ENCODE peak calls at places on chromosomes 16 and 17, in eight cellular contexts. U is A549, E is fibroblast of pulmonary artery, B is GM12865, J is adrenal gland, T is keratinocyte, L is stomach, W is kidney. D is an unnamed sample.

GRCh38 chr16:14310519-14310991 is 239.4 kb downstream of the MRTFB start:
- DNase-seq in U (peak; percentile 56), E (peak; percentile 25), B (peak; percentile 95), J (no peak), T (no peak), L (no peak), W (no peak), D (no peak)

GRCh38 chr16:73289232-73289631 is 241.3 kb upstream of the ZFHX3 start:
- DNase-seq in U (no peak), E (no peak), B (peak; percentile 93), J (no peak), T (no peak), L (no peak), W (no peak), D (no peak)

GRCh38 chr17:694239-694638 is 20.4 kb downstream of the VPS53 start:
- DNase-seq in U (peak; percentile 83), E (peak; percentile 92), B (no peak), J (no peak), T (peak; percentile 85), L (no peak), W (no peak), D (peak; percentile 96)

GRCh38 chr16:31219154-31219741 is 2.3 kb upstream of the PYDC1 start:
- DNase-seq in U (no peak), E (no peak), B (no peak), J (no peak), T (no peak), L (no peak), W (no peak), D (no peak)

GRCh38 chr16:20675488-20676267 is 21.8 kb downstream of the ACSM1 start:
- DNase-seq in U (no peak), E (peak; percentile 44), B (peak; percentile 56), J (peak; percentile 59), T (peak; percentile 30), L (peak; percentile 72), W (no peak), D (peak; percentile 16)

GRCh38 chr17:82054351-82055022 is 2.8 kb downstream of the GPS1 start:
- DNase-seq in U (no peak), E (no peak), B (no peak), J (no peak), T (no peak), L (no peak), W (peak; percentile 73), D (no peak)

GRCh38 chr16:63067141-63067540 is 1030.9 kb upstream of the CDH8 start:
- DNase-seq in U (no peak), E (no peak), B (no peak), J (no peak), T (no peak), L (no peak), W (no peak), D (no peak)

GRCh38 chr17:38911081-38911730 is 14.2 kb upstream of the LASP1NB start:
- DNase-seq in U (no peak), E (no peak), B (no peak), J (peak; percentile 47), T (no peak), L (no peak), W (peak; percentile 62), D (no peak)

GRCh38 chr16:89785523-89786155 is 30.8 kb downstream of the FANCA start:
- DNase-seq in U (no peak), E (no peak), B (no peak), J (no peak), T (no peak), L (no peak), W (no peak), D (no peak)

GRCh38 chr17:33671493-33671892 is 378.4 kb upstream of the ASIC2 start:
- DNase-seq in U (no peak), E (no peak), B (no peak), J (no peak), T (no peak), L (no peak), W (no peak), D (no peak)

GRCh38 chr16:30139895-30140481 is 17.0 kb upstream of the MAPK3 start:
- DNase-seq in U (no peak), E (no peak), B (no peak), J (no peak), T (no peak), L (no peak), W (no peak), D (no peak)

GRCh38 chr16:11586856-11587642 is at the start of gene LITAF:
- DNase-seq in U (peak; percentile 67), E (peak; percentile 48), B (peak; percentile 80), J (peak; percentile 65), T (no peak), L (peak; percentile 78), W (peak; percentile 91), D (peak; percentile 29)

GRCh38 chr17:72950236-72950931 is 142.1 kb downstream of the SLC39A11 start:
- DNase-seq in U (no peak), E (no peak), B (no peak), J (no peak), T (no peak), L (no peak), W (no peak), D (no peak)

GRCh38 chr16:27113341-27113841 is 46.7 kb downstream of the C16orf82 start:
- DNase-seq in U (no peak), E (no peak), B (peak; percentile 51), J (peak; percentile 34), T (no peak), L (no peak), W (no peak), D (no peak)

GRCh38 chr16:64893386-64893785 is 228.5 kb downstream of the CDH11 start:
- DNase-seq in U (no peak), E (no peak), B (no peak), J (no peak), T (no peak), L (no peak), W (peak; percentile 56), D (no peak)

GRCh38 chr16:80931985-80932720 is 74.5 kb downstream of the CMC2 start:
- DNase-seq in U (peak; percentile 54), E (peak; percentile 74), B (peak; percentile 9), J (peak; percentile 83), T (no peak), L (peak; percentile 59), W (peak; percentile 89), D (peak; percentile 83)

GRCh38 chr17:4147751-4148310 is 4.8 kb downstream of the CYB5D2 start:
- DNase-seq in U (no peak), E (peak; percentile 36), B (no peak), J (no peak), T (no peak), L (no peak), W (no peak), D (no peak)

GRCh38 chr16:80827007-80827406 is 22.6 kb upstream of the CDYL2 start:
- DNase-seq in U (no peak), E (no peak), B (no peak), J (no peak), T (no peak), L (no peak), W (no peak), D (no peak)

GRCh38 chr17:40320771-40321501 is 12.0 kb downstream of the RARA start:
- DNase-seq in U (no peak), E (peak; percentile 57), B (no peak), J (no peak), T (no peak), L (no peak), W (peak; percentile 89), D (peak; percentile 65)

GRCh38 chr16:75566040-75566888 is at the start of gene GABARAPL2:
- DNase-seq in U (peak; percentile 76), E (peak; percentile 72), B (peak; percentile 90), J (peak; percentile 88), T (no peak), L (peak; percentile 86), W (peak; percentile 95), D (peak; percentile 62)

GRCh38 chr17:29613371-29613837 is 9.3 kb downstream of the CORO6 start:
- DNase-seq in U (no peak), E (peak; percentile 88), B (peak; percentile 88), J (peak; percentile 98), T (no peak), L (peak; percentile 93), W (peak; percentile 97), D (peak; percentile 83)

GRCh38 chr17:48134912-48135480 is 27.4 kb downstream of the SNX11 start:
- DNase-seq in U (no peak), E (no peak), B (no peak), J (no peak), T (no peak), L (no peak), W (no peak), D (no peak)
- TF ChIP-seq CTCF in U (no peak), E (peak; percentile 34), B (peak; percentile 36), J (no peak), T (no peak), L (no peak), W (no peak), D (no peak)

GRCh38 chr16:69326172-69326873 is 4.1 kb downstream of the PDF start:
- DNase-seq in U (no peak), E (no peak), B (no peak), J (peak; percentile 46), T (no peak), L (no peak), W (no peak), D (no peak)

GRCh38 chr16:69330286-69331109 is at the start of gene PDF:
- DNase-seq in U (peak; percentile 94), E (peak; percentile 92), B (peak; percentile 93), J (peak; percentile 96), T (peak; percentile 46), L (peak; percentile 94), W (peak; percentile 98), D (peak; percentile 88)

GRCh38 chr16:69327585-69328310 is 2.6 kb downstream of the PDF start:
- DNase-seq in U (no peak), E (no peak), B (no peak), J (peak; percentile 54), T (no peak), L (no peak), W (peak; percentile 18), D (no peak)

GRCh38 chr16:69329369-69330285 is 761 bp downstream of the PDF start:
- DNase-seq in U (no peak), E (peak; percentile 17), B (peak; percentile 52), J (peak; percentile 67), T (no peak), L (no peak), W (peak; percentile 81), D (no peak)

GRCh38 chr16:69328854-69329316 is 1.5 kb downstream of the PDF start:
- DNase-seq in U (no peak), E (peak; percentile 13), B (peak; percentile 25), J (peak; percentile 65), T (no peak), L (no peak), W (peak; percentile 41), D (no peak)
- H3K4me3 ChIP-seq in U (peak overlapping the region; percentile 76), E (peak overlapping the region; percentile 69), B (peak overlapping the region; percentile 78), J (no peak overlapping the region), T (peak overlapping the region; percentile 81), L (peak overlapping the region; percentile 82), W (peak overlapping the region; percentile 80), D (peak overlapping the region; percentile 80)

DNA sequence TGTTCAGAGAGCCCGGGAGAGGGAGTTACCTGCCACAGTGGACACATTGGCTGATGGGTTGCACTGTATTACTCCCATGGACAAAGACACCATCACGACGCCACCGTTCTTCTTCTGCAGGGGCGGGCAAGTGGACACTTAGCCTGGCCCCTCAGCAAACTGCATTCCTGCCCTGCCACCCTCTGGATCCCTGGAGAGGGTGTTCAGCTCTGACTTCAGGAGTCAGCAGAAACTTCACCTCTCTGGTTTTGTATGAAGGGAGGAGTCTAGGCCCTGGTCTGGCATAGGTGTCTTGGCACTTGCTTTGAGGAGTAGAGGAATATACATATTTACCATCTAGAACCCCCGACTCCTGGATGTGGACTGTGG is 9.3 kb downstream of the DPEP2 start:
- DNase-seq in U (no peak), E (no peak), B (no peak), J (no peak), T (no peak), L (no peak), W (no peak), D (no peak)
- TF ChIP-seq CTCF in U (no peak), E (no peak), B (no peak), J (no peak), T (no peak), L (no peak), W (no peak), D (no peak)

GRCh38 chr17:43530303-43531081 is 15.6 kb downstream of the ETV4 start:
- DNase-seq in U (no peak), E (peak; percentile 92), B (no peak), J (peak; percentile 90), T (no peak), L (peak; percentile 41), W (peak; percentile 93), D (peak; percentile 75)
- H3K4me3 ChIP-seq in U (no peak overlapping the region), E (peak overlapping the region; percentile 28), B (no peak overlapping the region), J (no peak overlapping the region), T (no peak overlapping the region), L (no peak overlapping the region), W (peak overlapping the region; percentile 46), D (no peak overlapping the region)